ENCODE peak calls at places on chromosome 1, in seven cellular contexts. One of them, this sample, is unnamed.

GRCh38 chr1:226497276-226497833 is 51.2 kb upstream of the STUM start:
- DNase-seq in psoas muscle: no peak
- DNase-seq in CD8-positive, alpha-beta memory T cell: no peak
- DNase-seq in thoracic aorta: no peak
- DNase-seq in heart right ventricle: no peak
- DNase-seq in neuronal stem cell: no peak
- DNase-seq in effector memory CD4-positive, alpha-beta T cell: no peak
- DNase-seq in this sample: no peak

GRCh38 chr1:43441894-43442632 is 11.7 kb downstream of the HYI start:
- DNase-seq in psoas muscle: peak; percentile 35
- DNase-seq in CD8-positive, alpha-beta memory T cell: no peak
- DNase-seq in thoracic aorta: no peak
- DNase-seq in heart right ventricle: no peak
- DNase-seq in neuronal stem cell: no peak
- DNase-seq in effector memory CD4-positive, alpha-beta T cell: no peak
- DNase-seq in this sample: no peak

GRCh38 chr1:171740987-171741871 is 636 bp downstream of the VAMP4 start:
- DNase-seq in psoas muscle: peak; percentile 69
- DNase-seq in CD8-positive, alpha-beta memory T cell: peak; percentile 8
- DNase-seq in thoracic aorta: no peak
- DNase-seq in heart right ventricle: no peak
- DNase-seq in neuronal stem cell: peak; percentile 20
- DNase-seq in effector memory CD4-positive, alpha-beta T cell: peak; percentile 25
- DNase-seq in this sample: peak; percentile 32

GRCh38 chr1:17212487-17213121 is 7.7 kb downstream of the PADI1 start:
- DNase-seq in psoas muscle: peak; percentile 53
- DNase-seq in CD8-positive, alpha-beta memory T cell: peak; percentile 43
- DNase-seq in thoracic aorta: no peak
- DNase-seq in heart right ventricle: peak; percentile 25
- DNase-seq in neuronal stem cell: no peak
- DNase-seq in effector memory CD4-positive, alpha-beta T cell: peak; percentile 41
- DNase-seq in this sample: no peak

GRCh38 chr1:232274236-232274855 is 355.6 kb downstream of the SIPA1L2 start:
- DNase-seq in psoas muscle: no peak
- DNase-seq in CD8-positive, alpha-beta memory T cell: no peak
- DNase-seq in thoracic aorta: no peak
- DNase-seq in heart right ventricle: no peak
- DNase-seq in neuronal stem cell: no peak
- DNase-seq in effector memory CD4-positive, alpha-beta T cell: no peak
- DNase-seq in this sample: no peak

GRCh38 chr1:48003741-48004503 is 6.7 kb upstream of the TRABD2B start:
- DNase-seq in psoas muscle: no peak
- DNase-seq in CD8-positive, alpha-beta memory T cell: no peak
- DNase-seq in thoracic aorta: no peak
- DNase-seq in heart right ventricle: no peak
- DNase-seq in neuronal stem cell: peak; percentile 45
- DNase-seq in effector memory CD4-positive, alpha-beta T cell: no peak
- DNase-seq in this sample: no peak

GRCh38 chr1:58584082-58584895 is 7.2 kb upstream of the TACSTD2 start:
- DNase-seq in psoas muscle: peak; percentile 68
- DNase-seq in CD8-positive, alpha-beta memory T cell: no peak
- DNase-seq in thoracic aorta: peak; percentile 78
- DNase-seq in heart right ventricle: peak; percentile 20
- DNase-seq in neuronal stem cell: no peak
- DNase-seq in effector memory CD4-positive, alpha-beta T cell: no peak
- DNase-seq in this sample: peak; percentile 87

GRCh38 chr1:11114966-11115365 is 15.3 kb upstream of the EXOSC10 start:
- DNase-seq in psoas muscle: no peak
- DNase-seq in CD8-positive, alpha-beta memory T cell: no peak
- DNase-seq in thoracic aorta: no peak
- DNase-seq in heart right ventricle: no peak
- DNase-seq in neuronal stem cell: no peak
- DNase-seq in effector memory CD4-positive, alpha-beta T cell: no peak
- DNase-seq in this sample: no peak

GRCh38 chr1:7690496-7691182 is 80.5 kb upstream of the VAMP3 start:
- DNase-seq in psoas muscle: no peak
- DNase-seq in CD8-positive, alpha-beta memory T cell: no peak
- DNase-seq in thoracic aorta: no peak
- DNase-seq in heart right ventricle: no peak
- DNase-seq in neuronal stem cell: no peak
- DNase-seq in effector memory CD4-positive, alpha-beta T cell: no peak
- DNase-seq in this sample: no peak

GRCh38 chr1:29634324-29635072 is 398.2 kb downstream of the PTPRU start:
- DNase-seq in psoas muscle: no peak
- DNase-seq in CD8-positive, alpha-beta memory T cell: no peak
- DNase-seq in thoracic aorta: no peak
- DNase-seq in heart right ventricle: no peak
- DNase-seq in neuronal stem cell: no peak
- DNase-seq in effector memory CD4-positive, alpha-beta T cell: no peak
- DNase-seq in this sample: no peak

GRCh38 chr1:151820940-151821339 is 10.7 kb downstream of the RORC start:
- DNase-seq in psoas muscle: peak; percentile 77
- DNase-seq in CD8-positive, alpha-beta memory T cell: no peak
- DNase-seq in thoracic aorta: no peak
- DNase-seq in heart right ventricle: peak; percentile 37
- DNase-seq in neuronal stem cell: no peak
- DNase-seq in effector memory CD4-positive, alpha-beta T cell: peak; percentile 31
- DNase-seq in this sample: no peak

GRCh38 chr1:230809205-230809990 is 58.9 kb downstream of the C1orf198 start:
- DNase-seq in psoas muscle: no peak
- DNase-seq in CD8-positive, alpha-beta memory T cell: no peak
- DNase-seq in thoracic aorta: no peak
- DNase-seq in heart right ventricle: no peak
- DNase-seq in neuronal stem cell: no peak
- DNase-seq in effector memory CD4-positive, alpha-beta T cell: no peak
- DNase-seq in this sample: peak; percentile 21

GRCh38 chr1:157359309-157360020 is 192.8 kb downstream of the FCRL5 start:
- DNase-seq in psoas muscle: no peak
- DNase-seq in CD8-positive, alpha-beta memory T cell: no peak
- DNase-seq in thoracic aorta: no peak
- DNase-seq in heart right ventricle: no peak
- DNase-seq in neuronal stem cell: no peak
- DNase-seq in effector memory CD4-positive, alpha-beta T cell: no peak
- DNase-seq in this sample: no peak

GRCh38 chr1:29256979-29257804 is 20.9 kb downstream of the PTPRU start:
- DNase-seq in psoas muscle: no peak
- DNase-seq in CD8-positive, alpha-beta memory T cell: no peak
- DNase-seq in thoracic aorta: no peak
- DNase-seq in heart right ventricle: no peak
- DNase-seq in neuronal stem cell: no peak
- DNase-seq in effector memory CD4-positive, alpha-beta T cell: no peak
- DNase-seq in this sample: no peak

DNA sequence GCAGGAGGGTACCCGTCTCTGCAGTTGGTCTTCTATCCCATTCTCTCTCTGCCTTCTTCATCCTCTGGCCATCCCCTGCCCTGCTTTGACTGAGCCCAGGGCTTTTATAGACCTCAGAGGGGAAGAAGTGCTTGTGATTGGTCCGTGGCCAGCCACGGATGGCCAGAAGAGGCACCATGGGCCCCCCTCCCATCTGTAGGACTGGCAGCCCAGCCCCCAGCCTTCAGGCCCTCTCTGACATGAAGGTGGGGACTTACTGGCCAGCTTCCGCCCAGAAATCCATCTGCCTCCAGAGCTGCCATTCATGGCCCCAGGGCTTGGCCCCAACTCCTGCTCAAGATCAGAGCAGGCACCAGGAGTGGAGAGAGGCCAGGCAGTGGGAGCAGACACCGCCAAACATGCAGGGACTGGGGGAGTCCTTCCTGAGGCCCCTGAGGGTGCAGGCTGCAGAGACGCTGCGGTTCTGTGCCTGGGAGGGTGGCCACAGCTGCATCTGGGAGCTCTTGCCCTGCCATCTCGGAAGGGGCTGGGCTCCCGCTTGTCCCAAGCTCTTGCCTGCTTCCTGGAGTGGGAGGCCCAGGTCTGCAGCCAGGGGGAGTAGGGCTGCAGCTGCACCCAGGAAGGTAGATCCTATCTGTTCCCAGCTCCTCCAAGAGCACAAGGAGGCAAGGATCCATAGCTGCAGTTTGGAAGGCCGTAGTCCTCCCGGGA is 698.6 kb upstream of the B3GALT2 start:
- DNase-seq in psoas muscle: no peak
- DNase-seq in CD8-positive, alpha-beta memory T cell: no peak
- DNase-seq in thoracic aorta: no peak
- DNase-seq in heart right ventricle: no peak
- DNase-seq in neuronal stem cell: no peak
- DNase-seq in effector memory CD4-positive, alpha-beta T cell: no peak
- DNase-seq in this sample: no peak
- H3K9me3 ChIP-seq in psoas muscle: no peaks in the 10 kb centered on the region
- H3K9me3 ChIP-seq in CD8-positive, alpha-beta memory T cell: no peaks in the 10 kb centered on the region
- H3K9me3 ChIP-seq in thoracic aorta: no peaks in the 10 kb centered on the region
- H3K9me3 ChIP-seq in heart right ventricle: no peaks in the 10 kb centered on the region
- H3K9me3 ChIP-seq in neuronal stem cell: no peaks in the 10 kb centered on the region
- H3K9me3 ChIP-seq in effector memory CD4-positive, alpha-beta T cell: no peaks in the 10 kb centered on the region
- H3K9me3 ChIP-seq in this sample: no peaks in the 10 kb centered on the region

GRCh38 chr1:45930258-45931150 is 127.1 kb downstream of the MAST2 start:
- DNase-seq in psoas muscle: no peak
- DNase-seq in CD8-positive, alpha-beta memory T cell: no peak
- DNase-seq in thoracic aorta: no peak
- DNase-seq in heart right ventricle: no peak
- DNase-seq in neuronal stem cell: no peak
- DNase-seq in effector memory CD4-positive, alpha-beta T cell: no peak
- DNase-seq in this sample: no peak

GRCh38 chr1:45926302-45926701 is 122.9 kb downstream of the MAST2 start:
- DNase-seq in psoas muscle: no peak
- DNase-seq in CD8-positive, alpha-beta memory T cell: no peak
- DNase-seq in thoracic aorta: no peak
- DNase-seq in heart right ventricle: no peak
- DNase-seq in neuronal stem cell: no peak
- DNase-seq in effector memory CD4-positive, alpha-beta T cell: no peak
- DNase-seq in this sample: no peak

GRCh38 chr1:45925728-45926287 is 122.4 kb downstream of the MAST2 start:
- DNase-seq in psoas muscle: no peak
- DNase-seq in CD8-positive, alpha-beta memory T cell: no peak
- DNase-seq in thoracic aorta: no peak
- DNase-seq in heart right ventricle: no peak
- DNase-seq in neuronal stem cell: no peak
- DNase-seq in effector memory CD4-positive, alpha-beta T cell: no peak
- DNase-seq in this sample: no peak

GRCh38 chr1:45929257-45929687 is 125.9 kb downstream of the MAST2 start:
- DNase-seq in psoas muscle: no peak
- DNase-seq in CD8-positive, alpha-beta memory T cell: no peak
- DNase-seq in thoracic aorta: no peak
- DNase-seq in heart right ventricle: no peak
- DNase-seq in neuronal stem cell: no peak
- DNase-seq in effector memory CD4-positive, alpha-beta T cell: no peak
- DNase-seq in this sample: no peak

GRCh38 chr1:45928486-45929205 is 125.2 kb downstream of the MAST2 start:
- DNase-seq in psoas muscle: no peak
- DNase-seq in CD8-positive, alpha-beta memory T cell: no peak
- DNase-seq in thoracic aorta: no peak
- DNase-seq in heart right ventricle: no peak
- DNase-seq in neuronal stem cell: no peak
- DNase-seq in effector memory CD4-positive, alpha-beta T cell: no peak
- DNase-seq in this sample: no peak
- H3K4me1 ChIP-seq in psoas muscle: peaks cover 58% of the 10 kb centered on the region
- H3K4me1 ChIP-seq in CD8-positive, alpha-beta memory T cell: no peaks in the 10 kb centered on the region
- H3K4me1 ChIP-seq in thoracic aorta: peaks cover 5% of the 10 kb centered on the region
- H3K4me1 ChIP-seq in heart right ventricle: peaks cover 43% of the 10 kb centered on the region
- H3K4me1 ChIP-seq in neuronal stem cell: peaks cover 16% of the 10 kb centered on the region
- H3K4me1 ChIP-seq in effector memory CD4-positive, alpha-beta T cell: no peaks in the 10 kb centered on the region
- H3K4me1 ChIP-seq in this sample: peaks cover 2% of the 10 kb centered on the region

GRCh38 chr1:55043011-55043410 is 3.7 kb downstream of the PCSK9 start:
- DNase-seq in psoas muscle: no peak
- DNase-seq in CD8-positive, alpha-beta memory T cell: no peak
- DNase-seq in thoracic aorta: no peak
- DNase-seq in heart right ventricle: no peak
- DNase-seq in neuronal stem cell: no peak
- DNase-seq in effector memory CD4-positive, alpha-beta T cell: no peak
- DNase-seq in this sample: no peak

GRCh38 chr1:55040083-55040952 is 970 bp downstream of the PCSK9 start:
- DNase-seq in psoas muscle: no peak
- DNase-seq in CD8-positive, alpha-beta memory T cell: no peak
- DNase-seq in thoracic aorta: no peak
- DNase-seq in heart right ventricle: no peak
- DNase-seq in neuronal stem cell: no peak
- DNase-seq in effector memory CD4-positive, alpha-beta T cell: no peak
- DNase-seq in this sample: no peak

GRCh38 chr1:55041613-55042012 is 2.3 kb downstream of the PCSK9 start:
- DNase-seq in psoas muscle: no peak
- DNase-seq in CD8-positive, alpha-beta memory T cell: no peak
- DNase-seq in thoracic aorta: no peak
- DNase-seq in heart right ventricle: no peak
- DNase-seq in neuronal stem cell: no peak
- DNase-seq in effector memory CD4-positive, alpha-beta T cell: no peak
- DNase-seq in this sample: no peak

GRCh38 chr1:55039342-55040082 is at the start of gene PCSK9:
- DNase-seq in psoas muscle: no peak
- DNase-seq in CD8-positive, alpha-beta memory T cell: no peak
- DNase-seq in thoracic aorta: no peak
- DNase-seq in heart right ventricle: no peak
- DNase-seq in neuronal stem cell: peak; percentile 42
- DNase-seq in effector memory CD4-positive, alpha-beta T cell: no peak
- DNase-seq in this sample: peak; percentile 77

DNA sequence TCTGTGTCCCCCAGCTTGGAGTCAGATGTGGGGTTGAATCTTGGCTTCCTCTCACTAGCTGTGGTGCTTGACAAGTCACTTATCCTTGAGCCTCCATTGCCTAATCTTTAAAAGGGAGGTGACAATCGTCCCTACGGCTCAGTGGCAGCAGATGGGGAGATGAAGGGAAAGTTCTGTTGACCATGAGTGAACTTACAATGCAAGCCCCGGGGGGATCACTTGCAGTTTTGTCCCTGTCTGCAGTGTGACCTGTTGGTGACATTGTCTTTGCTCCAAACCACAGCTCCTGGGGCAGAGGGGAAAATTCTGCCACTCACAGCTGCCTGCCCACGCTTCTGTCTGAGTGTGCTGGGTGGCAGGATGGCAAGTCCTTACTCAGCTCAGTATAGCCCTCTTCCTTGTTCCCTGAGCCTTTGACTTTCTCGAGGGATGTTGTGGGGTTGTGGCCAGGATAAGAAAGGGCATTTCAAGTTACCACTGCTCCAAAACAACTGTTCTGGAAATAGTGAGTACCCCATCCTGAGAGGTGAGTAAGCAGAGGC is 1.7 kb downstream of the PCSK9 start:
- DNase-seq in psoas muscle: no peak
- DNase-seq in CD8-positive, alpha-beta memory T cell: no peak
- DNase-seq in thoracic aorta: no peak
- DNase-seq in heart right ventricle: no peak
- DNase-seq in neuronal stem cell: no peak
- DNase-seq in effector memory CD4-positive, alpha-beta T cell: no peak
- DNase-seq in this sample: no peak
- H3K27me3 ChIP-seq in psoas muscle: no peaks in the 10 kb centered on the region
- H3K27me3 ChIP-seq in CD8-positive, alpha-beta memory T cell: peaks cover 3% of the 10 kb centered on the region
- H3K27me3 ChIP-seq in thoracic aorta: no peaks in the 10 kb centered on the region
- H3K27me3 ChIP-seq in heart right ventricle: peaks cover 56% of the 10 kb centered on the region
- H3K27me3 ChIP-seq in neuronal stem cell: peaks cover 29% of the 10 kb centered on the region
- H3K27me3 ChIP-seq in effector memory CD4-positive, alpha-beta T cell: peaks cover 4% of the 10 kb centered on the region
- H3K27me3 ChIP-seq in this sample: no peaks in the 10 kb centered on the region

DNA sequence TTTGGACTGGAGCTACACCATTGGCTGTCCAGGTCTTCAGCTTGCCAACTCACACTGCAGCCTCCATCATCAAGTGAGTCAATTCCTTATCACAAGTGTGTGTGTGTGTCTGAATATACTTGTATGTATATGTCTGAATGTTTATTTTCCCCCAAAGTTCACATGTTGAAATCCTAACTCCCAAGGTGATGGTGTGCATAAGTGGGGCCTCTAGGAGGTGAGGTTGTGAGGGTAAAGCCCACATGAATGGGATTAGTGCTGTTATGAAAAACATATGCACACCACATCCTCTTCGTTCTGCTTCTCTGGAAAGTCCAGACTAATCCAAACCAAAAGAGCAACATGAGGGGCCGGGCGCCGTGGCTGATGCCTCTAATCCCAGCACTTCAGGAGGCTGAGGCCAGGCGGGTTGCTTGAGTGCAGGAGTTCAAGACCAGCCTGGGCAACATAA is 48.7 kb upstream of the LBR start:
- DNase-seq in psoas muscle: no peak
- DNase-seq in CD8-positive, alpha-beta memory T cell: no peak
- DNase-seq in thoracic aorta: no peak
- DNase-seq in heart right ventricle: no peak
- DNase-seq in neuronal stem cell: no peak
- DNase-seq in effector memory CD4-positive, alpha-beta T cell: no peak
- DNase-seq in this sample: peak; percentile 14
- H3K9me3 ChIP-seq in psoas muscle: no peaks in the 10 kb centered on the region
- H3K9me3 ChIP-seq in CD8-positive, alpha-beta memory T cell: no peaks in the 10 kb centered on the region
- H3K9me3 ChIP-seq in thoracic aorta: no peaks in the 10 kb centered on the region
- H3K9me3 ChIP-seq in heart right ventricle: no peaks in the 10 kb centered on the region
- H3K9me3 ChIP-seq in neuronal stem cell: no peaks in the 10 kb centered on the region
- H3K9me3 ChIP-seq in effector memory CD4-positive, alpha-beta T cell: no peaks in the 10 kb centered on the region
- H3K9me3 ChIP-seq in this sample: no peaks in the 10 kb centered on the region

This sample was measured in lung.